ENCODE peak calls at places on chromosome 6, in seven cellular contexts. W is right atrium auricular region; J is T1000; L is KG1; Z is lower lobe of right lung; P is cardiac muscle cell; N is activated CD8-positive, alpha-beta memory T cell treated with anti-CD3 and anti-CD28 coated beads for 1 hour. S is an unnamed sample.

GRCh38 chr6:37218501-37218900 is 39.1 kb upstream of the TBC1D22B start:
- DNase-seq in P (no peak), L (no peak), N (no peak), W (peak), Z (no peak), J (no peak), S (no peak)

GRCh38 chr6:19866199-19866872 is 29.2 kb downstream of the ID4 start:
- DNase-seq in L (no peak), N (no peak), J (no peak), P (no peak), W (no peak), Z (no peak), S (no peak)

GRCh38 chr6:18503588-18504231 is 116.6 kb downstream of the RNF144B start:
- DNase-seq in N (no peak), J (peak), P (peak), L (no peak), W (peak), Z (no peak), S (no peak)

GRCh38 chr6:835476-836160 is 142.7 kb upstream of the EXOC2 start:
- DNase-seq in L (no peak), Z (no peak), P (no peak), J (no peak), W (no peak), N (no peak), S (no peak)

GRCh38 chr6:21190701-21191588 is 402.6 kb upstream of the SOX4 start:
- DNase-seq in N (no peak), J (no peak), Z (no peak), W (no peak), P (peak), L (no peak), S (no peak)

GRCh38 chr6:166330612-166331011 is 11.7 kb downstream of the SFT2D1 start:
- DNase-seq in Z (no peak), P (peak), J (no peak), L (no peak), W (no peak), N (no peak), S (no peak)

GRCh38 chr6:155678361-155678760 is 222.7 kb upstream of the NOX3 start:
- DNase-seq in P (no peak), Z (no peak), J (no peak), W (no peak), L (no peak), N (no peak), S (no peak)

GRCh38 chr6:137370871-137371633 is 123.1 kb downstream of the OLIG3 start:
- DNase-seq in P (no peak), N (no peak), W (no peak), Z (no peak), J (no peak), L (no peak), S (no peak)

GRCh38 chr6:168452685-168453377 is 11.8 kb downstream of the SMOC2 start:
- DNase-seq in N (no peak), W (no peak), P (peak), L (no peak), J (no peak), Z (no peak), S (no peak)

GRCh38 chr6:164345340-164345739 is 930.8 kb downstream of the QKI start:
- DNase-seq in P (no peak), L (no peak), W (no peak), Z (no peak), J (no peak), N (no peak), S (no peak)

GRCh38 chr6:82573200-82573972 is 209.8 kb downstream of the TPBG start:
- DNase-seq in Z (no peak), L (no peak), P (no peak), N (no peak), J (no peak), W (no peak), S (no peak)

GRCh38 chr6:90677440-90677839 is 90.6 kb upstream of the MAP3K7 start:
- DNase-seq in P (no peak), Z (no peak), L (no peak), J (no peak), N (no peak), W (no peak), S (no peak)

GRCh38 chr6:146908786-146909185 is 295.4 kb upstream of the STXBP5 start:
- DNase-seq in L (no peak), N (no peak), J (no peak), W (no peak), Z (no peak), P (no peak), S (no peak)

GRCh38 chr6:76992553-76992952 is 470.7 kb downstream of the HTR1B start:
- DNase-seq in J (no peak), W (no peak), P (no peak), N (no peak), Z (no peak), L (no peak), S (no peak)

GRCh38 chr6:11556308-11556707 is 18.8 kb downstream of the TMEM170B start:
- DNase-seq in L (no peak), J (no peak), W (no peak), P (no peak), N (no peak), Z (no peak), S (no peak)

GRCh38 chr6:19771753-19772336 is 65.3 kb upstream of the ID4 start:
- DNase-seq in N (no peak), L (no peak), W (no peak), Z (no peak), J (no peak), P (peak), S (no peak)

GRCh38 chr6:79467716-79468115 is 69.5 kb downstream of the LCA5 start:
- DNase-seq in N (no peak), Z (no peak), W (no peak), L (no peak), J (no peak), P (no peak), S (no peak)

S was measured in coronary artery.